ENCODE peak calls at places on chromosomes 13 and 19, in six cellular contexts. P is epithelial cell of esophagus; B is activated CD8-positive, alpha-beta memory T cell treated with anti-CD3 and anti-CD28 coated beads for 24 hours; M is lower leg skin; G is neuronal stem cell; O is nephron progenitor cell. J is an unnamed sample.

GRCh38 chr19:17803264-17803896 is 8.4 kb downstream of the B3GNT3 start:
- DNase-seq in P (no peak), B (no peak), M (no peak), G (no peak), O (no peak), J (no peak)

GRCh38 chr19:16044746-16045145 is 31.5 kb upstream of the TPM4 start:
- DNase-seq in P (no peak), B (no peak), M (no peak), G (no peak), O (no peak), J (no peak)

GRCh38 chr19:50497030-50497420 is 14.0 kb downstream of the JOSD2 start:
- DNase-seq in P (no peak), B (no peak), M (no peak), G (no peak), O (no peak), J (no peak)

GRCh38 chr13:64709079-64709478 is 2521.1 kb downstream of the PCDH9 start:
- DNase-seq in P (no peak), B (no peak), M (no peak), G (no peak), O (peak), J (no peak)

GRCh38 chr13:28584873-28585317 is 74.0 kb upstream of the POMP start:
- DNase-seq in P (no peak), B (no peak), M (no peak), G (no peak), O (no peak), J (peak)

GRCh38 chr19:16032509-16033135 is 43.7 kb upstream of the TPM4 start:
- DNase-seq in P (no peak), B (no peak), M (peak), G (no peak), O (no peak), J (no peak)

GRCh38 chr19:35223856-35224505 is 4.6 kb downstream of the FAM187B start:
- DNase-seq in P (no peak), B (peak), M (peak), G (no peak), O (no peak), J (no peak)

GRCh38 chr13:98080280-98080679 is 62.6 kb upstream of the FARP1 start:
- DNase-seq in P (peak), B (no peak), M (no peak), G (no peak), O (no peak), J (no peak)

GRCh38 chr19:30498707-30499106 is 126.5 kb downstream of the ZNF536 start:
- DNase-seq in P (no peak), B (no peak), M (no peak), G (no peak), O (peak), J (no peak)

GRCh38 chr19:2547033-2547680 is 71.2 kb downstream of the GADD45B start:
- DNase-seq in P (no peak), B (no peak), M (no peak), G (no peak), O (no peak), J (no peak)

GRCh38 chr13:24644051-24644450 is 36.2 kb upstream of the ATP12A start:
- DNase-seq in P (peak), B (no peak), M (no peak), G (no peak), O (no peak), J (no peak)

GRCh38 chr13:44762946-44763345 is 186.8 kb upstream of the TSC22D1 start:
- DNase-seq in P (no peak), B (no peak), M (no peak), G (no peak), O (no peak), J (no peak)

GRCh38 chr13:74329978-74330377 is 195.8 kb upstream of the KLF12 start:
- DNase-seq in P (peak), B (no peak), M (no peak), G (no peak), O (no peak), J (no peak)

GRCh38 chr19:16319466-16319865 is 5.2 kb upstream of the KLF2 start:
- DNase-seq in P (no peak), B (peak), M (no peak), G (no peak), O (no peak), J (no peak)

GRCh38 chr13:31638577-31638976 is 100.7 kb upstream of the RXFP2 start:
- DNase-seq in P (peak), B (no peak), M (no peak), G (no peak), O (no peak), J (peak)

GRCh38 chr19:41537789-41538188 is 38.2 kb upstream of the CEACAM21 start:
- DNase-seq in P (peak), B (no peak), M (no peak), G (no peak), O (no peak), J (no peak)

GRCh38 chr19:48872884-48873475 is 759 bp downstream of the PPP1R15A start:
- DNase-seq in P (peak), B (peak), M (peak), G (peak), O (peak), J (peak)

GRCh38 chr13:20968745-20969144 is 66.2 kb upstream of the XPO4 start:
- DNase-seq in P (no peak), B (no peak), M (no peak), G (no peak), O (no peak), J (no peak)

GRCh38 chr19:2229103-2230028 is 6.8 kb downstream of the PLEKHJ1 start:
- DNase-seq in P (no peak), B (no peak), M (no peak), G (no peak), O (no peak), J (no peak)

GRCh38 chr13:29578300-29579048 is 17.0 kb downstream of the SLC7A1 start:
- DNase-seq in P (no peak), B (no peak), M (no peak), G (no peak), O (no peak), J (no peak)

GRCh38 chr13:41601718-41602445 is 144.5 kb downstream of the RGCC start:
- DNase-seq in P (no peak), B (no peak), M (no peak), G (no peak), O (no peak), J (no peak)

GRCh38 chr13:110396913-110397379 is 89.9 kb downstream of the COL4A2 start:
- DNase-seq in P (peak), B (no peak), M (peak), G (no peak), O (no peak), J (peak)

GRCh38 chr13:113930711-113931637 is 42.9 kb downstream of the C13orf46 start:
- DNase-seq in P (no peak), B (peak), M (peak), G (no peak), O (no peak), J (no peak)

GRCh38 chr13:80962173-80962572 is 621.2 kb upstream of the SPRY2 start:
- DNase-seq in P (peak), B (no peak), M (no peak), G (no peak), O (no peak), J (no peak)

GRCh38 chr19:41801031-41801430 is 4.6 kb downstream of the CEACAM3 start:
- DNase-seq in P (no peak), B (no peak), M (peak), G (no peak), O (no peak), J (no peak)

GRCh38 chr19:44943801-44944249 is 1.8 kb downstream of the APOC4 start:
- DNase-seq in P (no peak), B (no peak), M (peak), G (no peak), O (no peak), J (no peak)

GRCh38 chr13:90374183-90374582 is 973.3 kb upstream of the MIR17HG start:
- DNase-seq in P (no peak), B (no peak), M (no peak), G (no peak), O (no peak), J (no peak)

GRCh38 chr13:86608739-86609138 is 809.5 kb upstream of the SLITRK6 start:
- DNase-seq in P (no peak), B (no peak), M (no peak), G (no peak), O (no peak), J (no peak)

GRCh38 chr19:42351079-42351735 is 25.8 kb downstream of the MEGF8 start:
- DNase-seq in P (no peak), B (no peak), M (no peak), G (no peak), O (no peak), J (no peak)

GRCh38 chr19:2240881-2241760 is 4.5 kb downstream of the SF3A2 start:
- DNase-seq in P (peak), B (no peak), M (no peak), G (no peak), O (no peak), J (no peak)

GRCh38 chr19:39112338-39112890 is 13.2 kb upstream of the PAK4 start:
- DNase-seq in P (peak), B (no peak), M (no peak), G (no peak), O (no peak), J (no peak)

GRCh38 chr19:7877249-7877836 is 3.2 kb upstream of the PRR36 start:
- DNase-seq in P (no peak), B (no peak), M (no peak), G (no peak), O (no peak), J (no peak)

GRCh38 chr13:30429721-30430694 is 7.7 kb downstream of the UBE2L5 start:
- DNase-seq in P (peak), B (peak), M (no peak), G (no peak), O (no peak), J (peak)

GRCh38 chr13:99432637-99433542 is 68.4 kb upstream of the TM9SF2 start:
- DNase-seq in P (peak), B (peak), M (peak), G (peak), O (peak), J (peak)

GRCh38 chr13:33446821-33447481 is 161.4 kb upstream of the STARD13 start:
- DNase-seq in P (peak), B (no peak), M (no peak), G (no peak), O (no peak), J (no peak)

GRCh38 chr19:36009220-36009619 is 607 bp upstream of the SYNE4 start:
- DNase-seq in P (peak), B (peak), M (peak), G (peak), O (peak), J (no peak)

GRCh38 chr13:101292711-101293110 is 123.6 kb downstream of the NALCN start:
- DNase-seq in P (no peak), B (no peak), M (no peak), G (no peak), O (no peak), J (no peak)

GRCh38 chr13:20525144-20525600 is 485 bp downstream of the CRYL1 start:
- DNase-seq in P (peak), B (no peak), M (peak), G (peak), O (peak), J (no peak)